ENCODE peak calls at places on chromosome 3, in six cellular contexts. G, S, I, C, Q and V are unnamed samples.

GRCh38 chr3:98744283-98744682 is 18.9 kb upstream of the ST3GAL6 start:
- DNase-seq in S (no peak), I (no peak), Q (no peak), G (no peak), C (no peak), V (no peak)

GRCh38 chr3:195248281-195248680 is 22.7 kb downstream of the XXYLT1 start:
- DNase-seq in I (no peak), Q (no peak), G (no peak), C (no peak), S (no peak), V (no peak)

GRCh38 chr3:51538115-51538458 is 432 bp upstream of the RAD54L2 start:
- DNase-seq in I (no peak), C (peak), S (peak), G (no peak), Q (no peak), V (no peak)

GRCh38 chr3:160400048-160400630 is 689 bp downstream of the SMC4 start:
- DNase-seq in S (peak), I (no peak), G (peak), C (peak), Q (no peak), V (peak)

GRCh38 chr3:115657168-115657567 is 33.9 kb downstream of the GAP43 start:
- DNase-seq in G (no peak), I (no peak), C (no peak), Q (no peak), S (peak), V (no peak)

GRCh38 chr3:14537590-14538450 is 2.3 kb downstream of the GRIP2 start:
- DNase-seq in I (no peak), C (peak), S (no peak), Q (no peak), G (no peak), V (no peak)

GRCh38 chr3:101300073-101300472 is 20.3 kb downstream of the IMPG2 start:
- DNase-seq in C (no peak), I (no peak), S (peak), Q (no peak), G (no peak), V (peak)

GRCh38 chr3:66489577-66489976 is 11.2 kb downstream of the LRIG1 start:
- DNase-seq in I (no peak), S (no peak), C (no peak), Q (no peak), G (no peak), V (no peak)

GRCh38 chr3:17949116-17949515 is 206.7 kb upstream of the TBC1D5 start:
- DNase-seq in I (no peak), Q (no peak), S (no peak), G (no peak), C (no peak), V (no peak)

GRCh38 chr3:79329154-79329553 is 438.6 kb downstream of the ROBO1 start:
- DNase-seq in I (no peak), Q (no peak), C (no peak), S (no peak), G (no peak), V (no peak)

GRCh38 chr3:150409527-150410310 is 1.6 kb downstream of the TSC22D2 start:
- DNase-seq in C (peak), Q (no peak), S (peak), G (peak), I (no peak), V (peak)

GRCh38 chr3:50862221-50862620 is 187.5 kb downstream of the DOCK3 start:
- DNase-seq in G (no peak), Q (peak), C (no peak), S (peak), I (no peak), V (no peak)

GRCh38 chr3:133394561-133395311 is 5.1 kb upstream of the BFSP2 start:
- DNase-seq in I (no peak), S (no peak), Q (no peak), C (no peak), G (no peak), V (no peak)

GRCh38 chr3:141986548-141987107 is 110.2 kb downstream of the ATP1B3 start:
- DNase-seq in I (no peak), G (no peak), Q (no peak), S (no peak), C (no peak), V (no peak)

GRCh38 chr3:56862352-56863062 is 60.8 kb upstream of the ARHGEF3 start:
- DNase-seq in I (no peak), G (peak), C (no peak), S (no peak), Q (no peak), V (no peak)

GRCh38 chr3:138845071-138845685 is 10.4 kb upstream of the PIK3CB start:
- DNase-seq in C (no peak), I (no peak), G (no peak), S (peak), Q (no peak), V (no peak)

GRCh38 chr3:179133575-179133974 is 14.6 kb upstream of the PIK3CA start:
- DNase-seq in I (no peak), G (no peak), S (no peak), Q (no peak), C (no peak), V (no peak)

GRCh38 chr3:40258555-40258954 is 51.0 kb upstream of the EIF1B start:
- DNase-seq in C (no peak), I (no peak), S (peak), Q (peak), G (no peak), V (no peak)

GRCh38 chr3:105473521-105474223 is 107.0 kb downstream of the ALCAM start:
- DNase-seq in C (no peak), I (no peak), G (no peak), Q (no peak), S (no peak), V (no peak)

DNA sequence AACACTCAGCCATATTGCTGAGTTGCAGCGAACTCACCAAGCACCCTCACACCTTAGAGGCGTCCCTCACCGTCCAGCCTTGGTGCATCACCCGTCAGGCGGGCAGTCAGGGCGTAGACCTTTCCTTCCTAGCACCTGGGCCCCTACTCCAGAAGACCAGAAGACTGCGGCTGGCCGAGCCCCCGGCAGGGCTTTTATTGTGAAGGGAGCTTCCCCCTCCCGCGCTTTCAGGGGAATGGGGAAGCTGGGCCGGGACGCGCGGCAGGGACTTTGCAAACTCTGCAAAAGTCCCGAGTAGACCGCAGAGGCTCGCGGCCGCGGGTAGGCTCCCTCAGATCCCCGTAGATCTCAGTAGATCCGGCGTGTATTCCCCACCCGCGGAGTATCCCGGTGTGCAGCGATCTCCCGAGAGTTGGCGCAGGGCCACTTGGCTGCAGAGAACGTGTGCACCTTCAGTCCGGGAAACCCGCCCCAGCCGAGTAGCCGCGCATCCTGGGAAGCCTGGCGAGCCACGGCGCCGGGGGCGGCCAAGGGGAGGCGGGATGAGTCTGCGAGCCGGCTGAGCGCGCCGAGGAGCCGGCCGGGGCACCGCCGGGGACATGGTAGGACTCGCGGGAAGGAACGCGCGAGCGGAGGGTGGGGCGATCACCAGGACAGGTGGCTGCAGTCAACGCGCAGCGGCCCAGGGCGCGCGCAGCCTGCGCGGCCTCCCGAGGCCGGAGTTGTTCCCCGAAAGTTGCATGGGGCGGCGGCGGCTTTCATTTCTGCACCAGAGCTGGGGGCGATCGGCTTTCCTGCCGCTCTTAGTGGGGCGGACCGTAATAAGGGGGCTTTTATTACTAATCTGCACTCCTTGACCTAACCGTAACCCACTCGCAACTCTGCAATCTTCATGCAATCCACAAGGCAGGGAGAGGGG is at the start of gene GASK1A:
- DNase-seq in I (no peak), G (no peak), S (peak), C (no peak), Q (no peak), V (peak)
- TF ChIP-seq CREB1 in I (no peak), G (no peak), S (no peak), C (no peak), Q (no peak), V (no peak)

DNA sequence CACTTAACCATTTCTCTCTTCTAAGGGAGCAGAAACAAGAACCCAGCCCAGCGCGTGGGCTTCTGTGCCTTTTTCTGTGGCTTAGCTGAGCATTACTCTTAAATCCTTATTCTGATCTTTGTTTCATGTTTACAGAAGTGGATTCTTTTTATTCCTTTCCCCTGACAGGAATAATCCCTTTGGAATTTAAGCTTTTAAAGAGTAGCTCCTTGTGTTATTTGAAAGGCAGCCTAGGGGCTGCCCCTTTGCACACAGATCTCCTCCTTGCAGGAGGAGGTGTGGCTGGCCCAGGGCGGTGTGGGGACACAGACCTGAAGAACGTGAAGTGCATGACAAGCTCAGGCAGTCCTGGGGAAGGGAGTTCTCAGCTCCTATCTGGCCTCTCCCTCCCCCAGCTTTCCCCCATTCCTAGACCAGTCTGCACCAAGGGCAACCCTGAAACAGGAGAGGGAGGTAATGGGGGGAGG is 77.1 kb upstream of the UBE2E1 start:
- DNase-seq in C (no peak), I (no peak), S (no peak), G (no peak), Q (no peak), V (no peak)
- TF ChIP-seq CREB1 in C (no peak), I (no peak), S (no peak), G (no peak), Q (no peak), V (no peak)

DNA sequence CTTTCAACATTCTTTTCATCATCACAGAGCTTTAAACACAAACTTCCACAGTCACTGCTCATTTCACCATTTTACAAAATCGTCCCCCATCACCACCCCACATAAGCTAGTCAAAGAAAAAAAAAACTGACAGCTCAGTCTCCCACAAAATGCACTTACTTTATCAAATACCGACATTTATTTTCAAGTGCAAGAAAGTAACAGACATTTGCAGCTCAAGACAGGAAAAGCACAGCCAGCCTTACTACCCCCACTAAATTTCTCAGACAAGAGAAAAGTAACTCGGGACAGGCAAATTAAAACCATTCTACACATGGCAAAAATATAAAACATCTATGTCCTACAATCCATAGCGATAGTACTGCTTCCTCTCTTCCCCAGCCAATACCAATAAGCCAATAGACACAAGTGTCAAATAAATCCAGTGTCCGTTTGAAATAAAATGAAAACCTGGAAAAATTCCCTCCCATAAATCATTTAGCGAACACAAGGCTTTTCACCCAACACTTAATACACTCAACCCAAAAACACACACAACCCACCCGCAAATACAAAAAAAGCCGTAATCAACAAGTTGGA is 402.3 kb downstream of the SHQ1 start:
- DNase-seq in I (no peak), Q (no peak), G (no peak), C (no peak), S (no peak), V (no peak)
- TF ChIP-seq CREB1 in I (no peak), Q (no peak), G (no peak), C (no peak), S (no peak), V (no peak)

GRCh38 chr3:8576841-8577553 is 67.6 kb downstream of the SSUH2 start:
- DNase-seq in S (no peak), Q (no peak), C (no peak), I (no peak), G (no peak), V (no peak)
- TF ChIP-seq CREB1 in S (no peak), Q (no peak), C (no peak), I (no peak), G (no peak), V (no peak)

GRCh38 chr3:72043212-72044133 is 258.5 kb upstream of the PROK2 start:
- DNase-seq in Q (no peak), S (no peak), I (peak), C (no peak), G (no peak), V (no peak)

GRCh38 chr3:72042397-72043211 is 257.7 kb upstream of the PROK2 start:
- DNase-seq in S (no peak), G (no peak), I (no peak), C (no peak), Q (no peak), V (no peak)

GRCh38 chr3:72041531-72041930 is 256.6 kb upstream of the PROK2 start:
- DNase-seq in S (no peak), C (no peak), Q (no peak), G (no peak), I (no peak), V (no peak)

GRCh38 chr3:72047472-72047871 is 262.5 kb upstream of the PROK2 start:
- DNase-seq in I (no peak), C (no peak), Q (no peak), S (no peak), G (no peak), V (no peak)

GRCh38 chr3:72044231-72044935 is 259.4 kb upstream of the PROK2 start:
- DNase-seq in S (no peak), C (no peak), G (no peak), Q (no peak), I (no peak), V (no peak)
- TF ChIP-seq CREB1 in S (no peak), C (no peak), G (no peak), Q (no peak), I (no peak), V (no peak)

DNA sequence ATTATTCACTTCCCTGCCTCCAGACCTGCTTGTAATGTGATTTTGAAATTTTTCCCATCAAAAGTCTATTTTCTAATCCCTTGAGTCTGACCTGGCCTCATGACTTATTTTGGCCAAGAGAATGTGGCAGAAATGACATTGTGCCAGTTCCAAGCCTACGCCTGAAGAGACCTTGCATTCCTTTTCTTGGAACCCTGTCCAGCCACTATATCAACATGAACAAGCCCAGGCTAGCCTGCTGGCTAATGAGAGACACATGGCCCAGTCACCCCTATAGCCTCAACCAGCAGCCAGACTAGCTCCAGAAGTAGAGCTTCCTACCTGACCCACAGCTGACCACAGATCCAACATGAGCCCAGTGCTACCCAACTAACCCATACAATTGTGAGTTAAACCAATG is 121.1 kb upstream of the ACP3 start:
- DNase-seq in Q (no peak), S (no peak), G (no peak), I (no peak), C (no peak), V (no peak)
- TF ChIP-seq CREB1 in Q (no peak), S (no peak), G (no peak), I (no peak), C (no peak), V (no peak)

GRCh38 chr3:173395412-173396181 is 1.9 kb upstream of the NLGN1 start:
- DNase-seq in I (no peak), G (no peak), Q (peak), S (peak), C (peak), V (peak)
- TF ChIP-seq CREB1 in I (no peak), G (no peak), Q (peak), S (peak), C (no peak), V (peak)